ENCODE peak calls at places on chromosome 18, in eight cellular contexts. T is astrocyte of the cerebellum, D is choroid plexus epithelial cell, Q is upper lobe of left lung, V is nephron progenitor cell, N is cardiac fibroblast, F is fibroblast of mammary gland, I is lung. A is an unnamed sample.
A peak's percentile ranks its signal among the peaks of the same experiment; 100 is the strongest.

GRCh38 chr18:36831139-36831538 is 2.2 kb downstream of the KIAA1328 start:
- DNase-seq in T (no peak), F (peak; percentile 90), V (no peak), D (no peak), N (no peak), Q (no peak), I (no peak), A (no peak)

GRCh38 chr18:50791599-50792438 is 28.0 kb downstream of the MRO start:
- DNase-seq in Q (no peak), V (no peak), N (no peak), I (no peak), T (no peak), F (no peak), D (no peak), A (no peak)

GRCh38 chr18:63264871-63265270 is 54.7 kb downstream of the BCL2 start:
- DNase-seq in N (no peak), D (no peak), I (peak; percentile 69), T (no peak), Q (no peak), V (no peak), F (no peak), A (no peak)

GRCh38 chr18:8537400-8537799 is 71.8 kb upstream of the RAB12 start:
- DNase-seq in Q (peak; percentile 61), D (no peak), V (no peak), N (no peak), I (no peak), T (no peak), F (no peak), A (no peak)

GRCh38 chr18:78406743-78407455 is 572.7 kb upstream of the SALL3 start:
- DNase-seq in D (no peak), Q (no peak), F (no peak), V (no peak), I (no peak), T (no peak), N (no peak), A (no peak)

GRCh38 chr18:47204908-47205522 is 28.9 kb upstream of the IER3IP1 start:
- DNase-seq in I (peak; percentile 38), F (peak; percentile 42), T (no peak), D (peak; percentile 60), N (peak; percentile 56), Q (no peak), V (peak; percentile 58), A (no peak)

GRCh38 chr18:29962579-29962978 is 1080.0 kb downstream of the DSC3 start:
- DNase-seq in D (no peak), V (no peak), Q (no peak), N (no peak), T (no peak), F (no peak), I (no peak), A (no peak)

GRCh38 chr18:40935423-40935822 is 1019.6 kb upstream of the PIK3C3 start:
- DNase-seq in T (no peak), V (no peak), Q (no peak), N (peak; percentile 45), I (no peak), F (peak; percentile 46), D (peak; percentile 55), A (no peak)

GRCh38 chr18:45962461-45962860 is 4.7 kb downstream of the EPG5 start:
- DNase-seq in Q (no peak), I (peak; percentile 71), D (peak; percentile 91), V (no peak), T (peak; percentile 45), F (no peak), N (peak; percentile 47), A (no peak)

GRCh38 chr18:54647176-54647575 is 56.1 kb downstream of the DYNAP start:
- DNase-seq in F (peak; percentile 22), V (peak; percentile 17), I (no peak), N (peak; percentile 29), T (peak; percentile 18), D (peak; percentile 66), Q (no peak), A (no peak)
- TF ChIP-seq CTCF in F (peak; percentile 35), V (peak; percentile 42), I (no peak), N (peak; percentile 38), T (peak; percentile 60), D (peak; percentile 70), Q (no peak), A (no peak)

GRCh38 chr18:71849407-71849806 is 694.7 kb downstream of the CBLN2 start:
- DNase-seq in I (no peak), Q (no peak), N (no peak), D (no peak), V (peak; percentile 4), T (no peak), F (no peak), A (no peak)
- TF ChIP-seq CTCF in I (no peak), Q (no peak), N (no peak), D (peak; percentile 17), V (no peak), T (peak; percentile 13), F (no peak), A (no peak)

GRCh38 chr18:2948038-2948437 is 64.9 kb downstream of the LPIN2 start:
- DNase-seq in D (peak; percentile 83), I (no peak), V (no peak), F (peak; percentile 65), T (peak; percentile 15), N (peak; percentile 86), Q (no peak), A (no peak)
- TF ChIP-seq CTCF in D (peak; percentile 63), I (no peak), V (peak; percentile 26), F (peak; percentile 37), T (peak; percentile 42), N (peak; percentile 43), Q (no peak), A (no peak)

GRCh38 chr18:13900633-13901032 is 14.7 kb downstream of the MC2R start:
- DNase-seq in T (no peak), N (no peak), D (no peak), F (no peak), I (no peak), Q (no peak), V (no peak), A (no peak)

GRCh38 chr18:13890962-13891361 is 24.4 kb downstream of the MC2R start:
- DNase-seq in I (no peak), D (no peak), N (no peak), Q (no peak), V (no peak), F (no peak), T (no peak), A (no peak)

GRCh38 chr18:13892098-13892497 is 23.2 kb downstream of the MC2R start:
- DNase-seq in N (no peak), D (no peak), Q (no peak), F (no peak), T (no peak), V (no peak), I (no peak), A (no peak)

GRCh38 chr18:13893418-13893760 is 21.9 kb downstream of the MC2R start:
- DNase-seq in T (no peak), N (no peak), V (no peak), I (no peak), Q (no peak), D (no peak), F (no peak), A (peak; percentile 55)

DNA sequence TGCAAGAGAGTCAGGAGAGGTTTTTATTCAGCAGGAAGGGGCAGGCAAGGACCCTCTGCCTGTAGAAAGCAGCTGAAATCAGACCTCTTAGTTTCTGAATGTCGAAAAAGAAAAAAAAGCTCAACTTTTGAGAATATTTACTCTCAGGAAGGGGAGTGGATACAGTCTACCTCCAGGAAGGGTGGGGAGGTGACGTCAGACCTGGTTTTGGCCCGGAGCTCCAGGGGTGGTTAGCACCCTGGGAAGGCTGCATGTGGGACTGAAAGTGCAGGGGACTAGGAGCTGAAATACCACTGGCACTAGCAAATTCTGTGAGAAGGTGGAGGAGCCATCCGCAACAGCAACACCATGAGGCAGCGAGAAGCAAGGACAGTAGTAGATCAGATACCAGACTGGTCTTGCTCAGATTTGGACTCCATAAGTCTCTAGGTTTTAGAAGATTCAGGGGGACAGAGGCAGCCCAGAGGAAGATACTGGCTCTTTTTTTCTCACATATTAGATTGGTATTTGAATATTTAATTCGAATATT is 19.8 kb downstream of the MC2R start:
- DNase-seq in D (no peak), Q (no peak), T (no peak), I (no peak), F (no peak), N (no peak), V (no peak), A (peak; percentile 40)
- TF ChIP-seq CTCF in D (no peak), Q (no peak), T (no peak), I (no peak), F (no peak), N (no peak), V (no peak), A (no peak)

GRCh38 chr18:67705748-67706147 is 189.2 kb upstream of the DSEL start:
- DNase-seq in V (no peak), F (peak; percentile 13), N (peak; percentile 5), I (no peak), D (peak; percentile 50), Q (no peak), T (no peak), A (no peak)
- TF ChIP-seq CTCF in V (no peak), F (peak; percentile 4), N (peak; percentile 8), I (no peak), D (peak; percentile 38), Q (no peak), T (no peak), A (no peak)

GRCh38 chr18:477565-477964 is 22.9 kb downstream of the COLEC12 start:
- DNase-seq in D (no peak), N (no peak), V (no peak), F (no peak), T (no peak), I (no peak), Q (no peak), A (no peak)
- TF ChIP-seq CTCF in D (peak; percentile 32), N (peak; percentile 5), V (no peak), F (peak; percentile 6), T (peak; percentile 14), I (no peak), Q (no peak), A (no peak)

GRCh38 chr18:67464499-67464898 is 52.0 kb downstream of the DSEL start:
- DNase-seq in I (no peak), N (no peak), V (no peak), Q (no peak), D (no peak), F (no peak), T (no peak), A (no peak)

GRCh38 chr18:67467188-67467587 is 49.3 kb downstream of the DSEL start:
- DNase-seq in I (no peak), N (no peak), F (no peak), Q (no peak), T (no peak), V (no peak), D (no peak), A (no peak)

GRCh38 chr18:67468038-67468437 is 48.5 kb downstream of the DSEL start:
- DNase-seq in T (no peak), I (no peak), F (no peak), Q (no peak), V (no peak), D (no peak), N (no peak), A (no peak)

DNA sequence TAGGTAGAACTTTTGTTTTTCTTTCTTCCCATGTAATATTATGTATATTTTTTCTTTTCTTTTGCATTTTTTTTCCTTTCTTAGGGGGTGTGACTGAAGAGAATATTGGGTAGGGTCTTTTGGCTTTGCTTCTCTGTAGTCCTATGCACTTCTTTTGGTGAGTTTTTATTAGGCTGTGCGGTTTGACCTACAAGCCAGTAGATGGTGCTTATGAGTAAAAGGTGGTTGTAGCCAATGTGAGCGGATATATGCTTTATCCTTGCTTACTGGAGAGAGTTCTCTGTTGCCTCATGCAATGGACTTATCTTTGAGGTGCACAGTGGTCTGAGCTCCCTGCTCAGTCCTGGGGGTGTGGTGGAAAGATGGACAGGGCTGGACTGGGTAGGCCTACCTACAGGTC is 52.7 kb downstream of the DSEL start:
- DNase-seq in Q (no peak), F (peak; percentile 30), T (no peak), V (no peak), N (no peak), I (no peak), D (peak; percentile 35), A (no peak)
- TF ChIP-seq CTCF in Q (no peak), F (peak; percentile 45), T (peak; percentile 25), V (no peak), N (peak; percentile 11), I (no peak), D (peak; percentile 40), A (no peak)